ENCODE peak calls at places on chromosomes 2 and 18, in six cellular contexts. One of them, this sample, is unnamed.
A peak's percentile ranks its signal among the peaks of the same experiment; 100 is the strongest.

GRCh38 chr2:148936857-148937450 is 61.9 kb downstream of the KIF5C start:
- DNase-seq in GM12864: no peak
- DNase-seq in CD8-positive, alpha-beta T cell: no peak
- DNase-seq in mucosa of descending colon: no peak
- DNase-seq in endothelial cell: no peak
- DNase-seq in upper lobe of left lung: no peak
- DNase-seq in this sample: no peak

GRCh38 chr2:46471-47345 is at the start of gene FAM110C:
- DNase-seq in GM12864: no peak
- DNase-seq in CD8-positive, alpha-beta T cell: peak; percentile 50
- DNase-seq in mucosa of descending colon: peak; percentile 92
- DNase-seq in endothelial cell: peak; percentile 33
- DNase-seq in upper lobe of left lung: peak; percentile 86
- DNase-seq in this sample: peak; percentile 9

GRCh38 chr2:26721267-26722032 is 28.9 kb downstream of the KCNK3 start:
- DNase-seq in GM12864: no peak
- DNase-seq in CD8-positive, alpha-beta T cell: no peak
- DNase-seq in mucosa of descending colon: no peak
- DNase-seq in endothelial cell: no peak
- DNase-seq in upper lobe of left lung: peak; percentile 65
- DNase-seq in this sample: no peak

GRCh38 chr2:212939777-212940531 is 211.5 kb downstream of the IKZF2 start:
- DNase-seq in GM12864: no peak
- DNase-seq in CD8-positive, alpha-beta T cell: no peak
- DNase-seq in mucosa of descending colon: peak; percentile 81
- DNase-seq in endothelial cell: no peak
- DNase-seq in upper lobe of left lung: peak; percentile 45
- DNase-seq in this sample: no peak

GRCh38 chr2:149420053-149420963 is 89.9 kb downstream of the LYPD6 start:
- DNase-seq in GM12864: no peak
- DNase-seq in CD8-positive, alpha-beta T cell: no peak
- DNase-seq in mucosa of descending colon: no peak
- DNase-seq in endothelial cell: no peak
- DNase-seq in upper lobe of left lung: peak; percentile 22
- DNase-seq in this sample: no peak

GRCh38 chr18:9466911-9467310 is 8.4 kb upstream of the RALBP1 start:
- DNase-seq in GM12864: no peak
- DNase-seq in CD8-positive, alpha-beta T cell: no peak
- DNase-seq in mucosa of descending colon: no peak
- DNase-seq in endothelial cell: no peak
- DNase-seq in upper lobe of left lung: no peak
- DNase-seq in this sample: no peak

GRCh38 chr2:105570326-105570725 is 171.5 kb upstream of the FHL2 start:
- DNase-seq in GM12864: no peak
- DNase-seq in CD8-positive, alpha-beta T cell: no peak
- DNase-seq in mucosa of descending colon: no peak
- DNase-seq in endothelial cell: no peak
- DNase-seq in upper lobe of left lung: no peak
- DNase-seq in this sample: no peak

GRCh38 chr2:217363470-217363869 is 503.6 kb upstream of the TNP1 start:
- DNase-seq in GM12864: no peak
- DNase-seq in CD8-positive, alpha-beta T cell: no peak
- DNase-seq in mucosa of descending colon: no peak
- DNase-seq in endothelial cell: no peak
- DNase-seq in upper lobe of left lung: no peak
- DNase-seq in this sample: no peak

GRCh38 chr2:184554736-184555135 is 43.6 kb upstream of the ZNF804A start:
- DNase-seq in GM12864: no peak
- DNase-seq in CD8-positive, alpha-beta T cell: no peak
- DNase-seq in mucosa of descending colon: no peak
- DNase-seq in endothelial cell: no peak
- DNase-seq in upper lobe of left lung: no peak
- DNase-seq in this sample: no peak

GRCh38 chr2:149330127-149331022 is at the start of gene LYPD6:
- DNase-seq in GM12864: no peak
- DNase-seq in CD8-positive, alpha-beta T cell: no peak
- DNase-seq in mucosa of descending colon: peak; percentile 74
- DNase-seq in endothelial cell: peak; percentile 76
- DNase-seq in upper lobe of left lung: peak; percentile 65
- DNase-seq in this sample: no peak

GRCh38 chr18:24426398-24427294 is at the start of gene IMPACT:
- DNase-seq in GM12864: no peak
- DNase-seq in CD8-positive, alpha-beta T cell: peak; percentile 76
- DNase-seq in mucosa of descending colon: peak; percentile 86
- DNase-seq in endothelial cell: peak; percentile 90
- DNase-seq in upper lobe of left lung: peak; percentile 82
- DNase-seq in this sample: peak; percentile 72

GRCh38 chr2:37026050-37026449 is 58.1 kb downstream of the HEATR5B start:
- DNase-seq in GM12864: no peak
- DNase-seq in CD8-positive, alpha-beta T cell: no peak
- DNase-seq in mucosa of descending colon: no peak
- DNase-seq in endothelial cell: peak; percentile 8
- DNase-seq in upper lobe of left lung: no peak
- DNase-seq in this sample: no peak

GRCh38 chr2:177129610-177130009 is 83.0 kb upstream of the HNRNPA3 start:
- DNase-seq in GM12864: no peak
- DNase-seq in CD8-positive, alpha-beta T cell: no peak
- DNase-seq in mucosa of descending colon: no peak
- DNase-seq in endothelial cell: no peak
- DNase-seq in upper lobe of left lung: no peak
- DNase-seq in this sample: no peak

GRCh38 chr2:38178556-38179419 is 102.8 kb upstream of the CYP1B1 start:
- DNase-seq in GM12864: peak; percentile 51
- DNase-seq in CD8-positive, alpha-beta T cell: no peak
- DNase-seq in mucosa of descending colon: no peak
- DNase-seq in endothelial cell: no peak
- DNase-seq in upper lobe of left lung: peak; percentile 40
- DNase-seq in this sample: no peak

GRCh38 chr18:69383191-69383590 is 17.5 kb upstream of the DOK6 start:
- DNase-seq in GM12864: no peak
- DNase-seq in CD8-positive, alpha-beta T cell: no peak
- DNase-seq in mucosa of descending colon: no peak
- DNase-seq in endothelial cell: no peak
- DNase-seq in upper lobe of left lung: no peak
- DNase-seq in this sample: no peak

GRCh38 chr2:70553334-70553583 is 367 bp downstream of the TGFA start:
- DNase-seq in GM12864: no peak
- DNase-seq in CD8-positive, alpha-beta T cell: no peak
- DNase-seq in mucosa of descending colon: peak; percentile 74
- DNase-seq in endothelial cell: peak; percentile 22
- DNase-seq in upper lobe of left lung: no peak
- DNase-seq in this sample: peak; percentile 15

GRCh38 chr2:7845332-7845731 is 836.5 kb upstream of the ID2 start:
- DNase-seq in GM12864: no peak
- DNase-seq in CD8-positive, alpha-beta T cell: no peak
- DNase-seq in mucosa of descending colon: no peak
- DNase-seq in endothelial cell: no peak
- DNase-seq in upper lobe of left lung: no peak
- DNase-seq in this sample: no peak

GRCh38 chr18:9839806-9840205 is 46.0 kb upstream of the TXNDC2 start:
- DNase-seq in GM12864: no peak
- DNase-seq in CD8-positive, alpha-beta T cell: no peak
- DNase-seq in mucosa of descending colon: no peak
- DNase-seq in endothelial cell: no peak
- DNase-seq in upper lobe of left lung: no peak
- DNase-seq in this sample: no peak

GRCh38 chr2:10647886-10648605 is 41.7 kb downstream of the NOL10 start:
- DNase-seq in GM12864: no peak
- DNase-seq in CD8-positive, alpha-beta T cell: no peak
- DNase-seq in mucosa of descending colon: no peak
- DNase-seq in endothelial cell: no peak
- DNase-seq in upper lobe of left lung: no peak
- DNase-seq in this sample: no peak

GRCh38 chr2:11597538-11598225 is 63.8 kb downstream of the GREB1 start:
- DNase-seq in GM12864: no peak
- DNase-seq in CD8-positive, alpha-beta T cell: no peak
- DNase-seq in mucosa of descending colon: no peak
- DNase-seq in endothelial cell: no peak
- DNase-seq in upper lobe of left lung: no peak
- DNase-seq in this sample: no peak

GRCh38 chr2:73984922-73985317 is 210 bp downstream of the TET3 start:
- DNase-seq in GM12864: no peak
- DNase-seq in CD8-positive, alpha-beta T cell: peak; percentile 73
- DNase-seq in mucosa of descending colon: peak; percentile 81
- DNase-seq in endothelial cell: peak; percentile 56
- DNase-seq in upper lobe of left lung: peak; percentile 58
- DNase-seq in this sample: peak; percentile 62

GRCh38 chr2:100292022-100292580 is 30.2 kb downstream of the LONRF2 start:
- DNase-seq in GM12864: no peak
- DNase-seq in CD8-positive, alpha-beta T cell: no peak
- DNase-seq in mucosa of descending colon: no peak
- DNase-seq in endothelial cell: no peak
- DNase-seq in upper lobe of left lung: peak; percentile 85
- DNase-seq in this sample: peak; percentile 13

GRCh38 chr2:236464140-236464539 is 105.5 kb upstream of the ACKR3 start:
- DNase-seq in GM12864: no peak
- DNase-seq in CD8-positive, alpha-beta T cell: no peak
- DNase-seq in mucosa of descending colon: no peak
- DNase-seq in endothelial cell: no peak
- DNase-seq in upper lobe of left lung: no peak
- DNase-seq in this sample: no peak

GRCh38 chr18:76528477-76529432 is 33.7 kb upstream of the ZNF516 start:
- DNase-seq in GM12864: no peak
- DNase-seq in CD8-positive, alpha-beta T cell: no peak
- DNase-seq in mucosa of descending colon: no peak
- DNase-seq in endothelial cell: peak; percentile 17
- DNase-seq in upper lobe of left lung: peak; percentile 41
- DNase-seq in this sample: no peak

GRCh38 chr2:205770557-205770956 is 88.3 kb downstream of the NRP2 start:
- DNase-seq in GM12864: no peak
- DNase-seq in CD8-positive, alpha-beta T cell: no peak
- DNase-seq in mucosa of descending colon: no peak
- DNase-seq in endothelial cell: no peak
- DNase-seq in upper lobe of left lung: no peak
- DNase-seq in this sample: no peak

GRCh38 chr2:121530210-121530562 is 494 bp upstream of the RNU4ATAC start:
- DNase-seq in GM12864: no peak
- DNase-seq in CD8-positive, alpha-beta T cell: no peak
- DNase-seq in mucosa of descending colon: peak; percentile 87
- DNase-seq in endothelial cell: peak; percentile 73
- DNase-seq in upper lobe of left lung: peak; percentile 71
- DNase-seq in this sample: no peak

GRCh38 chr18:12990128-12990485 is 1.1 kb upstream of the CEP192 start:
- DNase-seq in GM12864: no peak
- DNase-seq in CD8-positive, alpha-beta T cell: no peak
- DNase-seq in mucosa of descending colon: no peak
- DNase-seq in endothelial cell: no peak
- DNase-seq in upper lobe of left lung: no peak
- DNase-seq in this sample: no peak

GRCh38 chr18:33034941-33035340 is 262.1 kb upstream of the KLHL14 start:
- DNase-seq in GM12864: no peak
- DNase-seq in CD8-positive, alpha-beta T cell: no peak
- DNase-seq in mucosa of descending colon: no peak
- DNase-seq in endothelial cell: no peak
- DNase-seq in upper lobe of left lung: no peak
- DNase-seq in this sample: no peak

GRCh38 chr2:84840306-84840705 is 40.6 kb downstream of the TRABD2A start:
- DNase-seq in GM12864: no peak
- DNase-seq in CD8-positive, alpha-beta T cell: no peak
- DNase-seq in mucosa of descending colon: no peak
- DNase-seq in endothelial cell: no peak
- DNase-seq in upper lobe of left lung: no peak
- DNase-seq in this sample: no peak

GRCh38 chr2:164690361-164690760 is 69.1 kb upstream of the GRB14 start:
- DNase-seq in GM12864: no peak
- DNase-seq in CD8-positive, alpha-beta T cell: no peak
- DNase-seq in mucosa of descending colon: no peak
- DNase-seq in endothelial cell: no peak
- DNase-seq in upper lobe of left lung: no peak
- DNase-seq in this sample: no peak
- TF ChIP-seq CTCF in GM12864: no peak
- TF ChIP-seq CTCF in CD8-positive, alpha-beta T cell: no peak
- TF ChIP-seq CTCF in mucosa of descending colon: no peak
- TF ChIP-seq CTCF in endothelial cell: no peak
- TF ChIP-seq CTCF in upper lobe of left lung: no peak
- TF ChIP-seq CTCF in this sample: no peak

GRCh38 chr2:231411871-231412615 is 16.5 kb downstream of the B3GNT7 start:
- DNase-seq in GM12864: no peak
- DNase-seq in CD8-positive, alpha-beta T cell: peak; percentile 81
- DNase-seq in mucosa of descending colon: peak; percentile 90
- DNase-seq in endothelial cell: peak; percentile 96
- DNase-seq in upper lobe of left lung: peak; percentile 83
- DNase-seq in this sample: peak; percentile 45
- TF ChIP-seq CTCF in GM12864: peak; percentile 90
- TF ChIP-seq CTCF in CD8-positive, alpha-beta T cell: peak; percentile 44
- TF ChIP-seq CTCF in mucosa of descending colon: peak; percentile 83
- TF ChIP-seq CTCF in endothelial cell: peak; percentile 67
- TF ChIP-seq CTCF in upper lobe of left lung: peak; percentile 89
- TF ChIP-seq CTCF in this sample: peak; percentile 44

DNA sequence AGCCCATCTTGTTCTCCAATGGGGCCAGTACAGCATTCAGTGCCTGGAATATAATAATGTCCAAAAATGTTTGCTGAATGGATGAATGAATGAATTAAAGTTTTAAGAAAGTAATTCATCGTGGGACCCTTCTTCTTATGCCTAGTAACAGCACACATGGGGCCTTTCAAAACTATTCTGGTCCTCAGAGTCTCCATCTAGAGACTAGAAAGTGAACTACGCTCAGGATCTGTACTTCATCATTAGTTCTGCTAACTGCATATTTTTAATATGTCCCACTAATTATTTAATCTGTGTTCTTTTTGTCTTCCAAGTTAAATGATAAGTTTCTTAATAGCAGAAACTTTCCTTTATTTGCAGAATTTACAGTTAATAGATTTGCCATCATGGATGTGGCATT is 172.5 kb downstream of the SMAD2 start:
- DNase-seq in GM12864: no peak
- DNase-seq in CD8-positive, alpha-beta T cell: no peak
- DNase-seq in mucosa of descending colon: no peak
- DNase-seq in endothelial cell: no peak
- DNase-seq in upper lobe of left lung: no peak
- DNase-seq in this sample: no peak
- TF ChIP-seq CTCF in GM12864: peak; percentile 41
- TF ChIP-seq CTCF in CD8-positive, alpha-beta T cell: peak; percentile 34
- TF ChIP-seq CTCF in mucosa of descending colon: no peak
- TF ChIP-seq CTCF in endothelial cell: peak; percentile 59
- TF ChIP-seq CTCF in upper lobe of left lung: no peak
- TF ChIP-seq CTCF in this sample: peak; percentile 17

DNA sequence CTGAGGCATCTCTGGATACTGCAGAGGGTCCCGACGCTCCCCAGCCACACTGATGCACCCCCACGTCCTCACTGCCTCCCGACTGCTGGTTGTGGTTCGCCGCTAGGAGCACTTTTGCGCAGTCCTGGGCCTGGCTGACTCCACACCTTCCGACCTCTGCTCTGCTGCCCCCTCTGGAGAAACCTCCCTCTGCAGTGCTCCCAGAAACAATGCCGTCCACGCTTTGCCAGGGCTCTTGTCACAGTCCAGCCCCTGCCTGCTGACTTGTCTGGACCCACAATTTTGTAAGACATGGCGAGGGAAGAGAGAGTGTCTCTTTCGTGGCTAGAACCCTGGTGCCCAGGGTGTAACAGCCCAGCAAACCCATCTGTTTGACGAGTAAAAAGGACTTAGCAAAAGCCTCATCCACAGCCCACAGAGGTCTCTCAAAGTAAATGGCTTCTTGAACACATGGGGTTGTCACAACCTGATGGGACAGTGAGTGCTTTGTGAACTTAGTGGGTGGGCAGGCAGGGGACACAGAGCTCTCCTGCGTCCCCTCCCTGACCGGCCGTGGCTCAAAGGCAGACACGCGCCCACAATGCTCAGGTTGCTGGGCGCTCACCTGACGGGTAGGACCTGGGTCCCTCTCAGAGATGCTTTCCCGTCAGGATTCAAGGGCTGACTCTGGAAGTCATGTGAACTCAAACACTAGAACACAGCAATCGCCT is 4.0 kb downstream of the COPS9 start:
- DNase-seq in GM12864: no peak
- DNase-seq in CD8-positive, alpha-beta T cell: no peak
- DNase-seq in mucosa of descending colon: no peak
- DNase-seq in endothelial cell: no peak
- DNase-seq in upper lobe of left lung: peak; percentile 11
- DNase-seq in this sample: no peak
- TF ChIP-seq CTCF in GM12864: peak; percentile 19
- TF ChIP-seq CTCF in CD8-positive, alpha-beta T cell: no peak
- TF ChIP-seq CTCF in mucosa of descending colon: no peak
- TF ChIP-seq CTCF in endothelial cell: peak; percentile 24
- TF ChIP-seq CTCF in upper lobe of left lung: no peak
- TF ChIP-seq CTCF in this sample: no peak

This sample was measured in CD4-positive, alpha-beta T cell.